ENCODE peak calls at places on chromosomes 12 and 14, in five cellular contexts. One of them, this sample, is unnamed.

GRCh38 chr12:56128669-56129209 is 672 bp downstream of the ESYT1 start:
- DNase-seq in choroid plexus epithelial cell: peak
- DNase-seq in transverse colon: peak
- DNase-seq in fibroblast of lung: no peak
- DNase-seq in HCT116: no peak
- DNase-seq in this sample: no peak

GRCh38 chr12:123431951-123432886 is 4.3 kb downstream of the RILPL2 start:
- DNase-seq in choroid plexus epithelial cell: no peak
- DNase-seq in HCT116: no peak
- DNase-seq in fibroblast of lung: no peak
- DNase-seq in transverse colon: no peak
- DNase-seq in this sample: no peak

GRCh38 chr12:59708484-59708883 is 112.7 kb downstream of the SLC16A7 start:
- DNase-seq in choroid plexus epithelial cell: no peak
- DNase-seq in fibroblast of lung: no peak
- DNase-seq in transverse colon: no peak
- DNase-seq in HCT116: no peak
- DNase-seq in this sample: no peak

GRCh38 chr12:10213168-10214130 is 772 bp downstream of the GABARAPL1 start:
- DNase-seq in fibroblast of lung: peak
- DNase-seq in HCT116: peak
- DNase-seq in transverse colon: peak
- DNase-seq in choroid plexus epithelial cell: peak
- DNase-seq in this sample: peak

GRCh38 chr12:10904686-10905085 is 4.7 kb downstream of the TAS2R13 start:
- DNase-seq in fibroblast of lung: no peak
- DNase-seq in HCT116: no peak
- DNase-seq in choroid plexus epithelial cell: no peak
- DNase-seq in transverse colon: no peak
- DNase-seq in this sample: no peak

GRCh38 chr14:70988452-70988851 is 81.2 kb downstream of the PCNX1 start:
- DNase-seq in choroid plexus epithelial cell: no peak
- DNase-seq in transverse colon: no peak
- DNase-seq in fibroblast of lung: no peak
- DNase-seq in HCT116: no peak
- DNase-seq in this sample: no peak

GRCh38 chr14:34863844-34864243 is 11.3 kb downstream of the BAZ1A start:
- DNase-seq in HCT116: no peak
- DNase-seq in transverse colon: no peak
- DNase-seq in choroid plexus epithelial cell: no peak
- DNase-seq in fibroblast of lung: no peak
- DNase-seq in this sample: no peak

GRCh38 chr12:8038659-8039114 is 6.2 kb downstream of the FOXJ2 start:
- DNase-seq in fibroblast of lung: peak
- DNase-seq in choroid plexus epithelial cell: peak
- DNase-seq in transverse colon: peak
- DNase-seq in HCT116: no peak
- DNase-seq in this sample: peak

GRCh38 chr14:105392161-105393090 is 5.9 kb upstream of the TEX22 start:
- DNase-seq in HCT116: no peak
- DNase-seq in transverse colon: no peak
- DNase-seq in choroid plexus epithelial cell: no peak
- DNase-seq in fibroblast of lung: no peak
- DNase-seq in this sample: no peak

GRCh38 chr14:70489579-70490175 is 37.7 kb downstream of the ADAM21 start:
- DNase-seq in HCT116: no peak
- DNase-seq in fibroblast of lung: no peak
- DNase-seq in transverse colon: no peak
- DNase-seq in choroid plexus epithelial cell: no peak
- DNase-seq in this sample: no peak

GRCh38 chr14:50726372-50727107 is 58.4 kb upstream of the SAV1 start:
- DNase-seq in transverse colon: no peak
- DNase-seq in choroid plexus epithelial cell: peak
- DNase-seq in HCT116: no peak
- DNase-seq in fibroblast of lung: peak
- DNase-seq in this sample: peak

GRCh38 chr14:97443412-97443811 is 646.2 kb downstream of the VRK1 start:
- DNase-seq in transverse colon: no peak
- DNase-seq in fibroblast of lung: no peak
- DNase-seq in HCT116: no peak
- DNase-seq in choroid plexus epithelial cell: no peak
- DNase-seq in this sample: no peak

GRCh38 chr12:50055831-50056628 is 1.4 kb upstream of the ASIC1 start:
- DNase-seq in fibroblast of lung: peak
- DNase-seq in HCT116: peak
- DNase-seq in choroid plexus epithelial cell: peak
- DNase-seq in transverse colon: peak
- DNase-seq in this sample: peak

DNA sequence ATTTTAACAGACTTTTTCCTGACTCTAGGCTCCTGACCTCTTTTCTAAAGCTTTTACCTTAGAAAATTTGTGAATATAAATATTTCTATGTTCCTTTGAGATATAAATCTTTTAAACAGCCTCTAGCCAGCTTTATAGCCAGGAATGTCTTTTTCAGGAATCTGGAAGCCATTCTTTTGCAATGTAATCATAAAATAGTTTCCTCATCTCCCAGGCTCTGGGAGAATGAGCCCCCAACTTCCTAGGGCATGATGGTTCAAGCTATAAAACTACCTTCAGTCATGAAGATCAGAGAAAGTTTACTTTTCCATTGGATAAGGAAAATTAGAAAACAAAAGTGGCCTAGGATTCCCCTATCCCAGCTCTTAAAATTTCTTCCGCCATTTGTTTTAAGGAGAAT is 216.5 kb downstream of the PPFIA2 start:
- DNase-seq in choroid plexus epithelial cell: peak
- DNase-seq in transverse colon: no peak
- DNase-seq in fibroblast of lung: no peak
- DNase-seq in HCT116: no peak
- DNase-seq in this sample: no peak
- H3K4me3 ChIP-seq in choroid plexus epithelial cell: no peak
- H3K4me3 ChIP-seq in transverse colon: no peak
- H3K4me3 ChIP-seq in fibroblast of lung: no peak
- H3K4me3 ChIP-seq in HCT116: no peak
- H3K4me3 ChIP-seq in this sample: no peak

DNA sequence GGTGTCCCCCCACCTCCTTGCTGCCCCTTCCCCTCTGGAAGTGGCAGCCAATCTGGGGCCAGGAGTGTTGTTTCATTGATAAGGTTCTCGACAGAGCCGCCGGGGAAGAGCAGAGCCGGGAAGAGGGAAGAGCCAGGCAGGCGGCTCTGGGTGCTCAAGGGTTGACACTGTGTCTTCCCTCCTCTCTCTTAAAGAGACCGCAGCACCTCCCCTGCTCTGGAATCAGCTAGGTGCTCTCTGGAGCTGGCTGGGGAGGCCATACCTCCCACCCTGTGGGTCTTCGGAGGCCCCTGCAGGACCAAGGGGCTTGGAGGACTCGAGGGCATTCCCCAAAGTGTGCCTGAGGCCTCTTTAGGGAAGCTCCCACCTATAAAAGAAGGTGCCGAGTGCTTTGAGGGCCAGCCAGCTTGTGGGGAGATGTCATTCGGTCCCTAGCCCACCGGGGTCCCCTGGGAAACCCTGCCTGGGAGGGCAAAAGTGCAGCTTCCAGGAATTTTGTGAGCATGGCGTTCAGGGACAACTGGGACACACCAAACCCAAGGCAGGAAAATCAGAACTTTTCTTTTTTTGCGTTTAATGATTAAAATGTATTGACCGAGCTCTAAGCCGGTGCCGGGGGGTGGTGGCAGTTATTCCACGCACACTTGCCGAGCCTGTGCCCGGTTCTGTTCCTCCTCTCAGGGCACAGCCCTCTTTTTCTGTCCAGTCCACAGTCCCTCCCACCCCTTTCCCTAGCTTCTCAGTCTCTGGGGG is 2.9 kb downstream of the SETD1B start:
- DNase-seq in choroid plexus epithelial cell: peak
- DNase-seq in transverse colon: no peak
- DNase-seq in HCT116: no peak
- DNase-seq in fibroblast of lung: no peak
- DNase-seq in this sample: peak
- H3K4me3 ChIP-seq in choroid plexus epithelial cell: peak
- H3K4me3 ChIP-seq in transverse colon: peak
- H3K4me3 ChIP-seq in HCT116: no peak
- H3K4me3 ChIP-seq in fibroblast of lung: peak
- H3K4me3 ChIP-seq in this sample: peak

GRCh38 chr12:94593822-94594442 is 56.4 kb downstream of the TMCC3 start:
- DNase-seq in transverse colon: no peak
- DNase-seq in choroid plexus epithelial cell: no peak
- DNase-seq in HCT116: no peak
- DNase-seq in fibroblast of lung: no peak
- DNase-seq in this sample: no peak
- H3K4me3 ChIP-seq in transverse colon: no peak
- H3K4me3 ChIP-seq in choroid plexus epithelial cell: no peak
- H3K4me3 ChIP-seq in HCT116: no peak
- H3K4me3 ChIP-seq in fibroblast of lung: no peak
- H3K4me3 ChIP-seq in this sample: no peak

DNA sequence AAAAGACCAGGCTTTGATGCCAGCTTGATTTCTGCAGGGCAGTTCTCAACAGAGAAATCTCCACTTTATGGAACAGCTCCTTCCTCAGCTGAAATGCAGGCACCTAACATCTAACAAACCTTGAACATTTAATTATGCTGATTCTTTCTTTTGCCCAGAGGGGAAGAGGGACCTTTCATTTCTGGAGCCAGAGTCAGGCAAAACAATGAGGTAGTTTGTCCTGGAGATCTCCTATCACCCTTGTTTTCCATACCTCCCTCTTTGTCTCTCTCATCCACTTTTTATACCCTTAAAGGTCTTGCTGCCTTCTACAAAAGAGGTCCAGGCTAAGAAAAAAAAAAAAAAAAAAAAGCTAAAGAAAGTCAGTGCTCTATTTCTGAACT is 26.1 kb upstream of the RASSF3 start:
- DNase-seq in choroid plexus epithelial cell: no peak
- DNase-seq in transverse colon: no peak
- DNase-seq in HCT116: no peak
- DNase-seq in fibroblast of lung: no peak
- DNase-seq in this sample: no peak
- H3K4me3 ChIP-seq in choroid plexus epithelial cell: no peak
- H3K4me3 ChIP-seq in transverse colon: no peak
- H3K4me3 ChIP-seq in HCT116: no peak
- H3K4me3 ChIP-seq in fibroblast of lung: no peak
- H3K4me3 ChIP-seq in this sample: no peak

This sample was measured in fibroblast of mammary gland.